ENCODE peak calls at places on chromosomes 1 and 21, in seven cellular contexts. One of them, this sample, is unnamed.

GRCh38 chr1:112672842-112673241 is 1.6 kb upstream of the MOV10 start:
- DNase-seq in uterus: no peak
- DNase-seq in cardiac fibroblast: no peak
- DNase-seq in GM23338: no peak
- DNase-seq in AG09309: no peak
- DNase-seq in neural progenitor cell: no peak
- DNase-seq in natural killer cell: no peak
- DNase-seq in this sample: no peak

GRCh38 chr1:91948501-91949355 is 473 bp upstream of the BRDT start:
- DNase-seq in neural progenitor cell: no peak
- DNase-seq in cardiac fibroblast: no peak
- DNase-seq in natural killer cell: peak
- DNase-seq in AG09309: no peak
- DNase-seq in GM23338: peak
- DNase-seq in uterus: no peak
- DNase-seq in this sample: no peak

GRCh38 chr1:224786533-224787249 is 142.8 kb upstream of the DNAH14 start:
- DNase-seq in natural killer cell: no peak
- DNase-seq in GM23338: no peak
- DNase-seq in uterus: no peak
- DNase-seq in cardiac fibroblast: no peak
- DNase-seq in AG09309: no peak
- DNase-seq in neural progenitor cell: no peak
- DNase-seq in this sample: no peak

GRCh38 chr1:22846453-22846852 is 126.2 kb downstream of the LACTBL1 start:
- DNase-seq in neural progenitor cell: no peak
- DNase-seq in uterus: no peak
- DNase-seq in natural killer cell: no peak
- DNase-seq in AG09309: no peak
- DNase-seq in GM23338: no peak
- DNase-seq in cardiac fibroblast: no peak
- DNase-seq in this sample: no peak

GRCh38 chr1:31423418-31423947 is 10.5 kb downstream of the SERINC2 start:
- DNase-seq in AG09309: no peak
- DNase-seq in cardiac fibroblast: no peak
- DNase-seq in natural killer cell: no peak
- DNase-seq in neural progenitor cell: no peak
- DNase-seq in GM23338: no peak
- DNase-seq in uterus: no peak
- DNase-seq in this sample: peak

GRCh38 chr21:44418876-44419230 is 36.5 kb upstream of the LRRC3 start:
- DNase-seq in AG09309: no peak
- DNase-seq in uterus: no peak
- DNase-seq in cardiac fibroblast: no peak
- DNase-seq in neural progenitor cell: no peak
- DNase-seq in GM23338: no peak
- DNase-seq in natural killer cell: no peak
- DNase-seq in this sample: no peak

GRCh38 chr1:16984717-16985116 is 4.3 kb upstream of the MFAP2 start:
- DNase-seq in GM23338: no peak
- DNase-seq in neural progenitor cell: no peak
- DNase-seq in AG09309: peak
- DNase-seq in cardiac fibroblast: peak
- DNase-seq in uterus: peak
- DNase-seq in natural killer cell: no peak
- DNase-seq in this sample: no peak

GRCh38 chr1:151898519-151898991 is 10.8 kb downstream of the THEM4 start:
- DNase-seq in uterus: no peak
- DNase-seq in neural progenitor cell: no peak
- DNase-seq in GM23338: no peak
- DNase-seq in natural killer cell: no peak
- DNase-seq in AG09309: no peak
- DNase-seq in cardiac fibroblast: peak
- DNase-seq in this sample: no peak

GRCh38 chr1:41936107-41936506 is 17.4 kb upstream of the HIVEP3 start:
- DNase-seq in cardiac fibroblast: no peak
- DNase-seq in neural progenitor cell: no peak
- DNase-seq in natural killer cell: no peak
- DNase-seq in uterus: no peak
- DNase-seq in GM23338: no peak
- DNase-seq in AG09309: no peak
- DNase-seq in this sample: no peak

GRCh38 chr1:203769505-203770343 is 4.7 kb downstream of the LAX1 start:
- DNase-seq in natural killer cell: no peak
- DNase-seq in uterus: peak
- DNase-seq in cardiac fibroblast: peak
- DNase-seq in GM23338: no peak
- DNase-seq in neural progenitor cell: no peak
- DNase-seq in AG09309: peak
- DNase-seq in this sample: no peak

GRCh38 chr1:212958175-212958574 is 7.8 kb downstream of the VASH2 start:
- DNase-seq in AG09309: no peak
- DNase-seq in GM23338: no peak
- DNase-seq in cardiac fibroblast: no peak
- DNase-seq in neural progenitor cell: no peak
- DNase-seq in natural killer cell: no peak
- DNase-seq in uterus: no peak
- DNase-seq in this sample: no peak

GRCh38 chr21:17742181-17742580 is 77.0 kb downstream of the C21orf91 start:
- DNase-seq in uterus: no peak
- DNase-seq in natural killer cell: no peak
- DNase-seq in GM23338: no peak
- DNase-seq in AG09309: no peak
- DNase-seq in cardiac fibroblast: no peak
- DNase-seq in neural progenitor cell: no peak
- DNase-seq in this sample: no peak

GRCh38 chr1:13699936-13700520 is at the start of gene PRDM2:
- DNase-seq in GM23338: peak
- DNase-seq in uterus: peak
- DNase-seq in neural progenitor cell: peak
- DNase-seq in natural killer cell: peak
- DNase-seq in AG09309: no peak
- DNase-seq in cardiac fibroblast: peak
- DNase-seq in this sample: peak

GRCh38 chr1:207500306-207500705 is 4.3 kb downstream of the CR1 start:
- DNase-seq in GM23338: no peak
- DNase-seq in natural killer cell: no peak
- DNase-seq in AG09309: no peak
- DNase-seq in neural progenitor cell: no peak
- DNase-seq in cardiac fibroblast: no peak
- DNase-seq in uterus: no peak
- DNase-seq in this sample: no peak

GRCh38 chr1:229031491-229032341 is 239.2 kb upstream of the RAB4A start:
- DNase-seq in GM23338: no peak
- DNase-seq in cardiac fibroblast: no peak
- DNase-seq in natural killer cell: no peak
- DNase-seq in neural progenitor cell: no peak
- DNase-seq in uterus: no peak
- DNase-seq in AG09309: no peak
- DNase-seq in this sample: no peak

GRCh38 chr1:46689326-46689725 is 17.7 kb downstream of the TEX38 start:
- DNase-seq in AG09309: no peak
- DNase-seq in GM23338: no peak
- DNase-seq in natural killer cell: no peak
- DNase-seq in cardiac fibroblast: no peak
- DNase-seq in neural progenitor cell: peak
- DNase-seq in uterus: no peak
- DNase-seq in this sample: no peak

GRCh38 chr1:46692806-46693770 is 21.4 kb downstream of the TEX38 start:
- DNase-seq in cardiac fibroblast: no peak
- DNase-seq in neural progenitor cell: no peak
- DNase-seq in AG09309: no peak
- DNase-seq in natural killer cell: no peak
- DNase-seq in GM23338: no peak
- DNase-seq in uterus: no peak
- DNase-seq in this sample: no peak

GRCh38 chr1:46689897-46690296 is 18.2 kb downstream of the TEX38 start:
- DNase-seq in cardiac fibroblast: no peak
- DNase-seq in GM23338: no peak
- DNase-seq in natural killer cell: no peak
- DNase-seq in uterus: no peak
- DNase-seq in AG09309: no peak
- DNase-seq in neural progenitor cell: no peak
- DNase-seq in this sample: no peak

GRCh38 chr1:46690931-46691411 is 19.3 kb downstream of the TEX38 start:
- DNase-seq in GM23338: no peak
- DNase-seq in cardiac fibroblast: no peak
- DNase-seq in neural progenitor cell: peak
- DNase-seq in uterus: no peak
- DNase-seq in AG09309: no peak
- DNase-seq in natural killer cell: no peak
- DNase-seq in this sample: no peak

DNA sequence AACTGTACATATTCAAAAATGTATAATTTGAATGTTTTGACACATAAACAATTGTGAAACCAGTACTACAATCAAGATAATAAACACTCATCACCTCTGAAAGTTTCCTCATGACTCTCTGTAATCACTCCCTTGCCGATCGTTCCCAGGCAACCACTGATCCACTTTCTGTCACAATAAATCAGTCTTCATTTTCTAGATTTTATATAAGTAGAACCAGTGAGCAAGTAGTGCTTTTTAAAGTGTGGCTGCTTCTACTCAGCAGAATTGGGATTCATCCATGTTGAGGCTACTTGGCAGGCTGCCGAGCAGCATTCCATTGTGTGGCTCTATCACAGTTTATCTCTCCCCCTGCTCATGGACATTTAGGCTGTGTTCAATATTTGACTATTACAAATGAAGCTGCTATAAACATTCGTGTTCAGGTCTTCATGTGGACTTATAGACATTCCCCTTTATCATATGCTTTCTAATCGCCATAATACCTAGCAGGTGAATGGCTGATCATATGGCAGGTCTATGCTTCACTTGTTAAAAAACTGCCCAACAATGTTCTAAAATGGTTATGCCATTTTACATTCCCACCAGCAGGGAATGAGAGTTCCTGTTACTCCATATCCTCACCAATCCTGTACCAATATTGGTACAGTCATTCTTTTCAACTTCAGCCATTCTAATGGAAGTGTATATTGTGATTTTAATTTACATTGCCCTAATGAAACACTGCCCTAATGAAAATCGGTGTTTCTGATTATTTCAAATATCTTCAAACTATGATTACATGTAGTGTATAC is 20.5 kb downstream of the TEX38 start:
- DNase-seq in GM23338: no peak
- DNase-seq in uterus: no peak
- DNase-seq in natural killer cell: no peak
- DNase-seq in AG09309: no peak
- DNase-seq in neural progenitor cell: no peak
- DNase-seq in cardiac fibroblast: peak
- DNase-seq in this sample: no peak
- TF ChIP-seq CTCF in GM23338: peak
- TF ChIP-seq CTCF in uterus: no peak
- TF ChIP-seq CTCF in natural killer cell: no peak
- TF ChIP-seq CTCF in AG09309: peak
- TF ChIP-seq CTCF in neural progenitor cell: peak
- TF ChIP-seq CTCF in cardiac fibroblast: peak
- TF ChIP-seq CTCF in this sample: no peak

DNA sequence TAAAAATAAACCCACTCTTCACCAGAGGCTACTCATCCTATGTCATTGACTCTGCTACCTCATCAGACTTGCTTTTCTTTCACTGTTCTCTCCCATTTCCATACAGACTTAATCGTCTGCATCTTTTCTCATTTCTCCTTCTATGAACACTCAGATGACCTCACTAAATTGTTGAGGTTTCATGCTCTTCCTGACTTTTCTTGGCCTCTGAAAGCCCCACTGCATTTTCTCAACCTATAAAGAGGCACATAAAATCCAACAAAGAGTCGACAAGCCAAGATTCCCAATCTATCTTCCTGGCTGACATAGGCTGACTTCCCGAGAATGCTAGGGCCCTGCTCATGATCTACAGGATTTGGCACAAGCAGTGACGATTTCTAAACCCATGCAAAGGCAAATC is 280.8 kb upstream of the DPYD start:
- DNase-seq in GM23338: no peak
- DNase-seq in AG09309: peak
- DNase-seq in natural killer cell: no peak
- DNase-seq in uterus: no peak
- DNase-seq in cardiac fibroblast: peak
- DNase-seq in neural progenitor cell: no peak
- DNase-seq in this sample: no peak
- TF ChIP-seq CTCF in GM23338: no peak
- TF ChIP-seq CTCF in AG09309: no peak
- TF ChIP-seq CTCF in natural killer cell: no peak
- TF ChIP-seq CTCF in uterus: no peak
- TF ChIP-seq CTCF in cardiac fibroblast: no peak
- TF ChIP-seq CTCF in neural progenitor cell: no peak
- TF ChIP-seq CTCF in this sample: no peak

DNA sequence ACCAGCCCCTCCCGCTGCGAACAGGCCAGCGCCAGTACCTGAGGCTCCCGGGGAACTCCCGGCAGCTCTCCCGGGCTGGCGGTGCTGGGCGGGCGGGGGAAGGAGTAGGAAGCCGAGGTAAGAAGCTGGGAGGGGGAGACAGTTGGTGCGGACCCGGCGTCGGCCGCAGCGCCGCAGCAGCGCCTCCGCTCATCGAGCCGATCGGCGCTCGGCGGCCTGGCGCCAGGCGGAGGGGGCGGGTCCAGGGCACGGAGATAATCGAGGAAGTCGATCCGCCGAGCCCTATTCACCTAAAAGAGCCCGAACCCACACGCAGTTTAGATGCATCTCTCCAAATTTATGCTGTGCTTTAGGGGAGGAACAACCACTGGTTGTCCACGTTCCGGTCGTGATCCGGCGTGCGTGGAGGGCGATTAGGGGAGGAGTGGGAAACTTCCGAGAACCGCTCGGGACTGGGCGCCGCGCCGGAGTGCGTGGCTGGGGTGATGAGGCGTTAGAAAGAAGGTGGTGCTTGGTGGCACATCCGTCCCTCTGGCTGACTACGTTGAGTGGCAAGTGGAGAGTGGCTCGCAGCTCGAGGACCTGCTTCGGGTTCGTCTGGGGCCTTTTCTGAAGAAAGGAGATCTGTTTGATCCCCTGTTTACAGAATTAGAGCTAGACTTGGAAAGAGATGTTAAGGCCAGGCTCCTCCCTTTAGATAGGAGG is at the start of gene VAMP4:
- DNase-seq in natural killer cell: peak
- DNase-seq in GM23338: peak
- DNase-seq in AG09309: peak
- DNase-seq in cardiac fibroblast: peak
- DNase-seq in uterus: peak
- DNase-seq in neural progenitor cell: peak
- DNase-seq in this sample: peak
- TF ChIP-seq CTCF in natural killer cell: no peak
- TF ChIP-seq CTCF in GM23338: no peak
- TF ChIP-seq CTCF in AG09309: no peak
- TF ChIP-seq CTCF in cardiac fibroblast: no peak
- TF ChIP-seq CTCF in uterus: peak
- TF ChIP-seq CTCF in neural progenitor cell: no peak
- TF ChIP-seq CTCF in this sample: no peak

DNA sequence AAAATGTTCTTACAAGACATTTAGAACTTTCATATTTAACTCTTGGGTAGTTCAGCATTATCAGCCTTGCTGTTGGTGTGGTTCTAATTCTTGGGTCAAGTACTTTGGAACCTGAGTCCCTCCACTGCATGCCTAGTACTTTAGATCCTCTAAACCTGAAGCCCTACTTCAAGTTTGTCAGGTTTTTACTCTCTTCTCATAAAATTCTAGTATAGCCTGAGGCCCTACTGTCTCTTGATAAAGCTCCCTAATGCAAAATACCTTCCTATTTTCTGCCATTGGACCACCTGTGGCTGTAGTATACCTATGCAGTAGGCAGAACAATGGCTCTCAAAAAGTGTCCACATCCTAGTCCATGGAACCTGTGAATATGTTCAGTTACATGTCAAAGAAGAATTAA is 47.5 kb upstream of the NEK7 start:
- DNase-seq in natural killer cell: no peak
- DNase-seq in cardiac fibroblast: no peak
- DNase-seq in GM23338: no peak
- DNase-seq in AG09309: no peak
- DNase-seq in uterus: no peak
- DNase-seq in neural progenitor cell: no peak
- DNase-seq in this sample: no peak
- TF ChIP-seq CTCF in natural killer cell: no peak
- TF ChIP-seq CTCF in cardiac fibroblast: no peak
- TF ChIP-seq CTCF in GM23338: no peak
- TF ChIP-seq CTCF in AG09309: no peak
- TF ChIP-seq CTCF in uterus: no peak
- TF ChIP-seq CTCF in neural progenitor cell: no peak
- TF ChIP-seq CTCF in this sample: no peak